ENCODE peak calls at places on chromosomes 16 and 17, in five cellular contexts. E is neural progenitor cell, P is colonic mucosa, H is mammary epithelial cell, K is SK-N-SH. O is an unnamed sample. For H3K27me3, the result is how much of the 10 kb centered on the place peaks cover.

GRCh38 chr16:71792176-71792575 is 16.5 kb downstream of the AP1G1 start:
- DNase-seq in E (no peak), P (no peak), H (no peak), K (no peak), O (no peak)

GRCh38 chr17:13638855-13639458 is 37.2 kb upstream of the HS3ST3A1 start:
- DNase-seq in E (no peak), P (no peak), H (no peak), K (no peak), O (peak)

GRCh38 chr16:62954144-62955032 is 918.1 kb upstream of the CDH8 start:
- DNase-seq in E (peak), P (no peak), H (no peak), K (no peak), O (peak)

GRCh38 chr17:64357191-64357981 is 33.3 kb downstream of the PECAM1 start:
- DNase-seq in E (no peak), P (peak), H (peak), K (no peak), O (peak)

GRCh38 chr17:78862073-78863023 is 21.7 kb upstream of the USP36 start:
- DNase-seq in E (no peak), P (peak), H (peak), K (no peak), O (peak)

GRCh38 chr17:15307686-15308085 is 33.7 kb downstream of the TEKT3 start:
- DNase-seq in E (no peak), P (no peak), H (no peak), K (no peak), O (no peak)

GRCh38 chr16:6558133-6558532 is 774.5 kb upstream of the RBFOX1 start:
- DNase-seq in E (peak), P (no peak), H (no peak), K (no peak), O (peak)

GRCh38 chr17:42354956-42355843 is 33.0 kb downstream of the STAT3 start:
- DNase-seq in E (no peak), P (no peak), H (peak), K (no peak), O (no peak)

GRCh38 chr16:8621572-8622314 is at the start of gene METTL22:
- DNase-seq in E (peak), P (peak), H (peak), K (peak), O (peak)

GRCh38 chr16:11268921-11269375 is at the start of gene TNP2:
- DNase-seq in E (no peak), P (no peak), H (no peak), K (no peak), O (no peak)

GRCh38 chr17:13931752-13932477 is 137.4 kb upstream of the COX10 start:
- DNase-seq in E (no peak), P (peak), H (peak), K (no peak), O (no peak)

GRCh38 chr17:44070455-44071197 is at the start of gene G6PC3:
- DNase-seq in E (peak), P (peak), H (peak), K (peak), O (peak)

GRCh38 chr16:4714996-4715395 is 19.1 kb downstream of the ANKS3 start:
- DNase-seq in E (no peak), P (no peak), H (no peak), K (no peak), O (no peak)

GRCh38 chr16:4713663-4714501 is 20.2 kb downstream of the ANKS3 start:
- DNase-seq in E (no peak), P (no peak), H (no peak), K (no peak), O (peak)

GRCh38 chr16:4723071-4723767 is 10.9 kb downstream of the ANKS3 start:
- DNase-seq in E (no peak), P (no peak), H (no peak), K (no peak), O (no peak)

DNA sequence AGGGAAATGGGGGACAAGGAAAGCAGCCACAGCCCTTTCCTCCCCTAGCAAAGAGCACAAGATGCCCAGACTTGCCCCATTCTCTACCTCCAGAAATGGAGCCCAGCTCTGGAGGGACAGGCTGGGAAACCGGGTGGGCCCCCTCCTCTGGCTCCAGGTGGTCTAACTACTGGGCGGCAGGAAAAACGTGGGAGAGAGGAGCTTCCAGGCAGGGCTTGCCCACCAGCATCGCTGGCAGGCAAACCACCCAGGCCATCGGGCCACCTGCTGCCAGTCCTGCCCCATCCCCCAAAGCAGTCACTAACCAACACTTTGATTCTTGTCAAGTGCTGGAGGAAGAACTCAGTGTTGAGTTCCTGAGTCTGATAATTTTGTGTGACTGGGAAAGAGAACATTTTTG is 15.6 kb downstream of the ANKS3 start:
- DNase-seq in E (no peak), P (no peak), H (no peak), K (no peak), O (no peak)
- H3K9ac ChIP-seq in E (no peak), P (no peak), H (no peak), K (no peak), O (no peak)

GRCh38 chr17:81052199-81052997 is 17.4 kb downstream of the BAIAP2 start:
- DNase-seq in E (no peak), P (no peak), H (no peak), K (peak), O (no peak)
- H3K27me3 ChIP-seq in E (under half), P (under half), H (under half), K (under half), O (under half)

GRCh38 chr17:34727601-34728000 is 148.2 kb downstream of the TMEM132E start:
- DNase-seq in E (no peak), P (no peak), H (no peak), K (no peak), O (peak)

GRCh38 chr17:34728771-34729310 is 149.5 kb downstream of the TMEM132E start:
- DNase-seq in E (no peak), P (no peak), H (no peak), K (no peak), O (peak)

GRCh38 chr17:34733351-34733750 is 154.0 kb downstream of the TMEM132E start:
- DNase-seq in E (no peak), P (no peak), H (no peak), K (no peak), O (peak)

GRCh38 chr17:34726536-34727384 is 147.4 kb downstream of the TMEM132E start:
- DNase-seq in E (no peak), P (no peak), H (no peak), K (peak), O (peak)

DNA sequence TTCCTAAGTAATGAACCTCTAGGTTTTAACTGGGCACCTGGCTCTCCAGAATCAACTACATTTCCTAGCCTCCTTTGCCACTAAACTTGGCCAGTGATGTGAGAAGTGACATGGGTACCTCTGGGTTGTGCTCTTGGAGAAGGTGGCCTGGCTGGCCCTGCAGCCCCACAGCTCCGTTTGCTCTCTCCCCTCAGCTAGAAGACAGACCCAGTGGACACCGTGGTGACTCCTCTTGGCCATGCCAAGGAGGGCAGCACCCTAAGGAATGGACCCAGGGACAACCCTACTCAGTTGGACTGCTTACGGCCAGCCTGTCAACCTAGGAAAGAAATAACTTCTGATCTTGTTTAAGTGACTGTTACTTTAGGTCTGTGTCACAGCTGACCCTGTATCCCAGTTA is 151.4 kb downstream of the TMEM132E start:
- DNase-seq in E (no peak), P (no peak), H (no peak), K (no peak), O (peak)
- H3K27ac ChIP-seq in E (no peak), P (no peak), H (no peak), K (no peak), O (no peak)

GRCh38 chr17:1047177-1047885 is 50.4 kb downstream of the TIMM22 start:
- DNase-seq in E (no peak), P (no peak), H (no peak), K (no peak), O (peak)
- H3K9ac ChIP-seq in E (no peak), P (no peak), H (no peak), K (no peak), O (no peak)

GRCh38 chr17:28978565-28978964 is 27.2 kb upstream of the PHF12 start:
- DNase-seq in E (no peak), P (no peak), H (no peak), K (no peak), O (no peak)
- H3K27me3 ChIP-seq in E (under half), P (under half), H (under half), K (under half), O (under half)

DNA sequence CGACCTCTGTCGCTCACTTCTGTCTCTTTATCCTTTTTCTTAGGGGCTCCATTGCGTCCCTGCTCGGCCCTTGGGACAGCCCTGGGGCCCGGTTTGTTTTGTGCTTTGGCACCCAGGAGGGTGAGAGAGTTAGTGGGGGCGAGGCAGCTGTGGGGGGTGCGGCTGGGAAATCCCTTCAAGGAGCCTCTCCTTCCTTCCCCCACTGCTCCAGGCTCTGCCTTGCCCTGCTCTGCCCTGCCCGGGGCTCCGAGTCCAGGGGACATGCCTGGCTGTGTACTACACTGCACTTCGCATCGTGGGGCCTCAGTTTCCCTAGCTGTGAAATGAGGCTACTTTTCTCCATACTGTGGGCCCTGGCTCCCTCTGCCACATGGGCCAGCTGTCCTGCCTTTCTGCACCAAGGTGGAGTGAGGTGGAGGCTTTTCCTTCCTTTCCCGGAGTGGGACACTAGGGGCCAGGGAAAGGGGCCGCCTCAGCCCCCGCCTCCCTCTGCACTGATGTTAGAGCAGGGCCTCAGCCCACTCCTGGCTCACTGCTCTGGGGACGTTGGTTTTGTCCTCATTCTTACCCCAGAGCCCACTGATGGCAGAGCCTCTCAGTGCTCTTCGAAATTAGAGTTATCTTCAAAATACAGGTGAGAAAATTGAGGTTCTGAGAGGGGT is 980 bp downstream of the LLGL1 start:
- DNase-seq in E (no peak), P (no peak), H (no peak), K (peak), O (no peak)
- H3K27ac ChIP-seq in E (no peak), P (no peak), H (peak), K (no peak), O (no peak)

DNA sequence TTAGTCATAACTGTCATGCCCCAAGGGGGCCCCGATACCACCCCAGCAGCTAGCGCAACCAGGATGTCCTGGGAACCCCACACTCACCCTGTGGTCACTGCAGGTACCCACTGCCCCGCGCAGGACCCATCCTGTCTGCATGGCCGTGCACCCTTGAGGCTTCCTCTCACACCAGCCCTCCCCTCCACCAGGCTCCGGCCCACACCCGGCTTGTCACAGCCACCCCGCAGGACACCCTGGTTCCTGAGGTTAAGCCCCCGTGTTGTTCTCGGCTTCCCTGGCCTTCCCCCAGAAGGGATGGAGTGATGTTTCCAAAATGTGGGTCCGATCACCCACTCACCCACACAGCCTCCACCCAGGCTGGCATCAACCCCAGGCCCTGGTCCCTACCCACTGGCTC is 7.5 kb downstream of the DNASE1L2 start:
- DNase-seq in E (no peak), P (no peak), H (no peak), K (peak), O (no peak)
- H3K9ac ChIP-seq in E (no peak), P (no peak), H (no peak), K (no peak), O (no peak)

GRCh38 chr16:86499889-86500707 is 10.2 kb upstream of the FOXF1 start:
- DNase-seq in E (peak), P (no peak), H (no peak), K (no peak), O (peak)

GRCh38 chr16:86497551-86498021 is 12.7 kb upstream of the FOXF1 start:
- DNase-seq in E (peak), P (no peak), H (no peak), K (no peak), O (peak)

GRCh38 chr16:86496929-86497381 is 13.4 kb upstream of the FOXF1 start:
- DNase-seq in E (peak), P (no peak), H (no peak), K (no peak), O (peak)

GRCh38 chr16:86498155-86498651 is 12.1 kb upstream of the FOXF1 start:
- DNase-seq in E (peak), P (no peak), H (no peak), K (no peak), O (peak)

GRCh38 chr16:86498661-86499493 is 11.4 kb upstream of the FOXF1 start:
- DNase-seq in E (peak), P (no peak), H (no peak), K (no peak), O (peak)
- H3K27me3 ChIP-seq in E (half or more), P (half or more), H (half or more), K (half or more), O (half or more)

GRCh38 chr17:50837980-50838954 is 2.9 kb downstream of the WFIKKN2 start:
- DNase-seq in E (no peak), P (no peak), H (no peak), K (no peak), O (peak)

GRCh38 chr17:50840311-50840851 is 5.0 kb downstream of the WFIKKN2 start:
- DNase-seq in E (no peak), P (no peak), H (no peak), K (no peak), O (peak)

GRCh38 chr17:50841949-50842354 is 6.6 kb downstream of the WFIKKN2 start:
- DNase-seq in E (peak), P (peak), H (peak), K (peak), O (peak)

GRCh38 chr17:50841277-50841948 is 6.0 kb downstream of the WFIKKN2 start:
- DNase-seq in E (no peak), P (no peak), H (no peak), K (no peak), O (no peak)

DNA sequence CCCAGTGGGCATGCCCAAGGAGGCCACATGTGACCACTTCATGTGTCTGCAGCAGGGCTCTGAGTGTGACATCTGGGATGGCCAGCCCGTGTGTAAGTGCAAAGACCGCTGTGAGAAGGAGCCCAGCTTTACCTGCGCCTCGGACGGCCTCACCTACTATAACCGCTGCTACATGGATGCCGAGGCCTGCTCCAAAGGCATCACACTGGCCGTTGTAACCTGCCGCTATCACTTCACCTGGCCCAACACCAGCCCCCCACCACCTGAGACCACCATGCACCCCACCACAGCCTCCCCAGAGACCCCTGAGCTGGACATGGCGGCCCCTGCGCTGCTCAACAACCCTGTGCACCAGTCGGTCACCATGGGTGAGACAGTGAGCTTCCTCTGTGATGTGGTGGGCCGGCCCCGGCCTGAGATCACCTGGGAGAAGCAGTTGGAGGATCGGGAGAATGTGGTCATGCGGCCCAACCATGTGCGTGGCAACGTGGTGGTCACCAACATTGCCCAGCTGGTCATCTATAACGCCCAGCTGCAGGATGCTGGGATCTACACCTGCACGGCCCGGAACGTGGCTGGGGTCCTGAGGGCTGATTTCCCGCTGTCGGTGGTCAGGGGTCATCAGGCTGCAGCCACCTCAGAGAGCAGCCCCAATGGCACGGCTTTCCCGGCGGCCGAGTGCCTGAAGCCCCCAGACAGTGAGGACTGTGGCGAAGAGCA is 4.4 kb downstream of the WFIKKN2 start:
- DNase-seq in E (no peak), P (no peak), H (no peak), K (no peak), O (peak)
- H3K27ac ChIP-seq in E (no peak), P (no peak), H (no peak), K (no peak), O (no peak)

O was measured in endodermal cell.